ENCODE peak calls at places on chromosomes 2 and 18, in six cellular contexts. I, F, T, A, U and V are unnamed samples.

GRCh38 chr2:19676770-19677169 is 225.0 kb downstream of the TTC32 start:
- DNase-seq in A (no peak), T (no peak), U (no peak), F (no peak), I (no peak), V (no peak)

GRCh38 chr2:164560181-164560792 is 61.0 kb downstream of the GRB14 start:
- DNase-seq in T (no peak), U (peak), F (peak), I (no peak), A (no peak), V (peak)

GRCh38 chr2:234164499-234165409 is 114.3 kb downstream of the SPP2 start:
- DNase-seq in F (no peak), A (no peak), I (no peak), T (no peak), U (no peak), V (no peak)

GRCh38 chr2:195575879-195576391 is 81.1 kb upstream of the SLC39A10 start:
- DNase-seq in U (peak), I (no peak), T (no peak), A (no peak), F (peak), V (peak)

GRCh38 chr2:124985210-124985760 is 960.2 kb downstream of the CNTNAP5 start:
- DNase-seq in I (no peak), A (no peak), U (no peak), F (no peak), T (no peak), V (no peak)

GRCh38 chr2:60819155-60819862 is 62.1 kb upstream of the REL start:
- DNase-seq in I (no peak), U (no peak), T (peak), A (no peak), F (no peak), V (no peak)

GRCh38 chr2:239256297-239256696 is 144.5 kb downstream of the HDAC4 start:
- DNase-seq in F (no peak), U (no peak), I (no peak), A (no peak), T (no peak), V (no peak)

GRCh38 chr2:164839914-164840457 is 1.6 kb downstream of the COBLL1 start:
- DNase-seq in F (no peak), U (peak), A (no peak), T (no peak), I (no peak), V (peak)

GRCh38 chr2:74438248-74438647 is 3.5 kb downstream of the RTKN start:
- DNase-seq in U (no peak), T (no peak), F (no peak), A (no peak), I (no peak), V (no peak)

GRCh38 chr2:134683561-134684112 is 35.2 kb downstream of the TMEM163 start:
- DNase-seq in T (no peak), F (no peak), U (no peak), A (peak), I (no peak), V (peak)

GRCh38 chr2:144300632-144301031 is 219.3 kb downstream of the ZEB2 start:
- DNase-seq in U (no peak), T (no peak), I (no peak), F (no peak), A (no peak), V (no peak)

GRCh38 chr2:134576478-134576877 is 142.3 kb downstream of the TMEM163 start:
- DNase-seq in A (no peak), I (no peak), U (no peak), F (no peak), T (no peak), V (no peak)

GRCh38 chr2:239778861-239779591 is 246.1 kb downstream of the NDUFA10 start:
- DNase-seq in T (no peak), U (no peak), A (no peak), F (no peak), I (peak), V (no peak)

GRCh38 chr2:212005077-212005671 is 533.4 kb downstream of the ERBB4 start:
- DNase-seq in I (peak), A (no peak), U (peak), T (no peak), F (peak), V (peak)

GRCh38 chr2:27203741-27204140 is 8.1 kb upstream of the ATRAID start:
- DNase-seq in U (no peak), T (no peak), F (no peak), I (no peak), A (no peak), V (no peak)

GRCh38 chr2:138115664-138116063 is 151.4 kb downstream of the HNMT start:
- DNase-seq in F (no peak), U (no peak), A (no peak), T (no peak), I (no peak), V (peak)

GRCh38 chr18:40608220-40608619 is 1346.8 kb upstream of the PIK3C3 start:
- DNase-seq in I (no peak), A (no peak), F (peak), T (no peak), U (no peak), V (peak)

GRCh38 chr2:68693947-68694346 is 40.7 kb upstream of the ARHGAP25 start:
- DNase-seq in T (no peak), F (no peak), U (no peak), I (no peak), A (no peak), V (no peak)
- H3K4me3 ChIP-seq in T (no peak), F (no peak), U (no peak), I (no peak), A (no peak), V (no peak)

GRCh38 chr2:128237081-128237534 is 81.6 kb downstream of the HS6ST1 start:
- DNase-seq in F (peak), U (peak), T (peak), A (no peak), I (no peak), V (no peak)

GRCh38 chr2:128234613-128235012 is 84.1 kb downstream of the HS6ST1 start:
- DNase-seq in A (no peak), U (no peak), T (no peak), I (no peak), F (no peak), V (no peak)

GRCh38 chr2:128235581-128235980 is 83.1 kb downstream of the HS6ST1 start:
- DNase-seq in A (no peak), T (peak), U (no peak), F (no peak), I (no peak), V (no peak)

GRCh38 chr2:128237911-128238697 is 80.6 kb downstream of the HS6ST1 start:
- DNase-seq in A (no peak), U (no peak), F (no peak), T (peak), I (no peak), V (no peak)

GRCh38 chr2:128236491-128237035 is 82.1 kb downstream of the HS6ST1 start:
- DNase-seq in I (no peak), U (peak), F (peak), T (peak), A (peak), V (peak)
- H3K4me3 ChIP-seq in I (no peak), U (no peak), F (no peak), T (no peak), A (no peak), V (no peak)

GRCh38 chr18:74797577-74798151 is 200.0 kb downstream of the ZNF407 start:
- DNase-seq in F (no peak), T (no peak), U (no peak), A (no peak), I (no peak), V (no peak)

GRCh38 chr18:74793746-74794145 is 196.1 kb downstream of the ZNF407 start:
- DNase-seq in T (no peak), F (no peak), U (no peak), I (no peak), A (no peak), V (no peak)

GRCh38 chr18:74796928-74797576 is 199.4 kb downstream of the ZNF407 start:
- DNase-seq in I (no peak), F (peak), U (peak), A (peak), T (no peak), V (peak)

GRCh38 chr18:74791501-74792188 is 194.0 kb downstream of the ZNF407 start:
- DNase-seq in A (no peak), I (no peak), T (no peak), U (no peak), F (no peak), V (no peak)

GRCh38 chr18:74795766-74796165 is 198.1 kb downstream of the ZNF407 start:
- DNase-seq in U (no peak), I (no peak), T (no peak), F (no peak), A (no peak), V (no peak)
- H3K4me3 ChIP-seq in U (no peak), I (no peak), T (no peak), F (no peak), A (no peak), V (no peak)

GRCh38 chr2:86372641-86373502 is 35.4 kb upstream of the REEP1 start:
- DNase-seq in A (peak), F (peak), U (peak), I (no peak), T (no peak), V (peak)
- H3K4me3 ChIP-seq in A (no peak), F (no peak), U (no peak), I (no peak), T (no peak), V (no peak)

GRCh38 chr2:32363588-32363987 is 6.8 kb downstream of the BIRC6 start:
- DNase-seq in T (no peak), A (no peak), F (no peak), U (no peak), I (no peak), V (no peak)

GRCh38 chr2:32356735-32357544 is at the start of gene BIRC6:
- DNase-seq in A (peak), F (peak), I (peak), T (peak), U (peak), V (peak)

GRCh38 chr2:32357545-32358482 is 991 bp downstream of the BIRC6 start:
- DNase-seq in T (no peak), F (peak), A (peak), U (peak), I (peak), V (peak)

GRCh38 chr2:32355976-32356734 is 668 bp upstream of the BIRC6 start:
- DNase-seq in T (no peak), F (no peak), U (no peak), I (no peak), A (no peak), V (peak)

GRCh38 chr2:32360416-32360815 is 3.6 kb downstream of the BIRC6 start:
- DNase-seq in F (peak), I (no peak), U (peak), T (no peak), A (no peak), V (peak)
- H3K4me3 ChIP-seq in F (peak), I (no peak), U (no peak), T (no peak), A (no peak), V (no peak)

GRCh38 chr18:77098554-77099174 is 33.9 kb downstream of the MBP start:
- DNase-seq in I (no peak), U (no peak), F (peak), T (no peak), A (no peak), V (no peak)
- H3K4me3 ChIP-seq in I (no peak), U (no peak), F (no peak), T (peak), A (no peak), V (no peak)

GRCh38 chr18:77110400-77110799 is 22.2 kb downstream of the MBP start:
- DNase-seq in T (no peak), A (no peak), F (no peak), I (no peak), U (no peak), V (no peak)

GRCh38 chr18:77107218-77107815 is 25.3 kb downstream of the MBP start:
- DNase-seq in A (no peak), F (peak), I (no peak), T (peak), U (no peak), V (no peak)

GRCh38 chr18:77106331-77106730 is 26.3 kb downstream of the MBP start:
- DNase-seq in T (peak), A (no peak), F (peak), I (no peak), U (no peak), V (no peak)

GRCh38 chr18:77108821-77109692 is 23.5 kb downstream of the MBP start:
- DNase-seq in U (no peak), A (no peak), I (no peak), T (peak), F (no peak), V (no peak)

DNA sequence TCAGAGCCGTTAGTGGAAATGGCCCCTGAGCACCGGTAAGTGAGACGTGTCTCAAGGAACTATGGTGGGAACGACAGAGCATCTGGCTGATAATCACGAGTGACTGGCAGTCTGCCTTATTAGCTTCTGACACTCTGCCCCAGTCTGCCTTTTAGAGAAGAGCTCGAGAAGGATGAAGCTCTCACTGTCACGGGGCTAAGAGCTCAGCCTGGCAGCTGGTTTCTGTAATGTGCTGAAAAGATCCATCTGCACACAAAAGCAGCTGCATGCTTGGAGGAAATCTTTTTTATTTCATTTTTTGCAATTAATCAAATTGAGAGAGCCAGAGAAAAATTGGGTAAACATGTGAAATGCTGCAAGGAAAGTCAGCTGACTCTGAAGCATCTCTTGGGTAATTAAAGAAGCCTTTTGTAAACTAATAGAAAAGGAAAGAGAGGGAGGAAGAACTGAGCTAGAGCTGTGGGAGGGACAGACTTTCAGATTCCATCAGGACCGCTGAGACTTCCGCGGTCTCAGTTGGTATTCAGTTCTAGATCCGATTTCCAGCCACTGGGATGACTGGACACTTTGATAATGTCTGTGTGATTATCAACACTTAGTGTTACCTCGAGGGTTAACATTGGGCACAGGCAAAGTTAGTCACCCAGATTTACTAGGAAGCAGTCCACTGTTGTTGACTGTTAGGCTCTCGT is 24.4 kb downstream of the MBP start:
- DNase-seq in U (peak), A (peak), I (no peak), T (peak), F (peak), V (no peak)
- H3K4me3 ChIP-seq in U (peak), A (no peak), I (no peak), T (peak), F (peak), V (no peak)

GRCh38 chr2:222290691-222291484 is 7.9 kb downstream of the PAX3 start:
- DNase-seq in A (no peak), T (no peak), F (no peak), I (peak), U (no peak), V (no peak)

GRCh38 chr2:222292113-222292737 is 6.6 kb downstream of the PAX3 start:
- DNase-seq in U (no peak), T (no peak), A (no peak), F (no peak), I (no peak), V (no peak)

GRCh38 chr2:222291485-222291841 is 7.3 kb downstream of the PAX3 start:
- DNase-seq in T (no peak), A (no peak), F (no peak), U (no peak), I (no peak), V (no peak)

GRCh38 chr2:222293660-222294630 is 4.9 kb downstream of the PAX3 start:
- DNase-seq in U (no peak), A (no peak), T (no peak), I (no peak), F (no peak), V (no peak)

DNA sequence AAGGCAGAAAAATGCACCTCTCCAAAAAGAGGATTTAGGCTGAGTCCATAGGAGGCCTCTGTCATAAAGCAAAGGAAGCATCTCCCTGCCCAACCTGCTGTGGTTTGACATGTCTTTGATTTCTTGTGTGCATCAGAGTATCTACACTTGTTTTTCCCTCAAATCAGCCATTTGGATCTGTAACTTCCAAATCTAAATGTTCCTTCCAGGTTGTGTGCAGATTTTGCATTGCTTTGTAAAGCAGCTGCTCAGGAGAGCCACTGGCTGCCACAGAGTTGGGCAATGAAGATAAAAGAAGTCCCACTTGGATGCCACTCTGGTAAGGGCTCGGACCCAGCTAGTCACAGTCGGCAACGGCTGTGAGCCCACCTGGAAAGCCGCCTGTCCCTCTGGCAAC is 6.1 kb downstream of the PAX3 start:
- DNase-seq in I (no peak), F (no peak), U (no peak), T (no peak), A (no peak), V (no peak)
- H3K4me3 ChIP-seq in I (no peak), F (no peak), U (no peak), T (no peak), A (no peak), V (no peak)

GRCh38 chr2:218711550-218711929 is 905 bp downstream of the TTLL4 start:
- DNase-seq in I (no peak), A (no peak), F (peak), U (peak), T (no peak), V (peak)
- H3K4me3 ChIP-seq in I (peak), A (peak), F (peak), U (peak), T (peak), V (peak)

GRCh38 chr2:237472187-237472712 is 14.8 kb upstream of the MLPH start:
- DNase-seq in T (no peak), U (no peak), I (peak), F (no peak), A (no peak), V (no peak)

GRCh38 chr2:237472909-237473308 is 14.1 kb upstream of the MLPH start:
- DNase-seq in U (no peak), I (no peak), F (no peak), A (no peak), T (no peak), V (no peak)

GRCh38 chr2:237474931-237475703 is 11.9 kb upstream of the MLPH start:
- DNase-seq in T (peak), A (peak), U (peak), I (peak), F (peak), V (peak)

GRCh38 chr2:237474511-237474911 is 12.5 kb upstream of the MLPH start:
- DNase-seq in A (no peak), I (no peak), T (no peak), U (no peak), F (peak), V (no peak)

DNA sequence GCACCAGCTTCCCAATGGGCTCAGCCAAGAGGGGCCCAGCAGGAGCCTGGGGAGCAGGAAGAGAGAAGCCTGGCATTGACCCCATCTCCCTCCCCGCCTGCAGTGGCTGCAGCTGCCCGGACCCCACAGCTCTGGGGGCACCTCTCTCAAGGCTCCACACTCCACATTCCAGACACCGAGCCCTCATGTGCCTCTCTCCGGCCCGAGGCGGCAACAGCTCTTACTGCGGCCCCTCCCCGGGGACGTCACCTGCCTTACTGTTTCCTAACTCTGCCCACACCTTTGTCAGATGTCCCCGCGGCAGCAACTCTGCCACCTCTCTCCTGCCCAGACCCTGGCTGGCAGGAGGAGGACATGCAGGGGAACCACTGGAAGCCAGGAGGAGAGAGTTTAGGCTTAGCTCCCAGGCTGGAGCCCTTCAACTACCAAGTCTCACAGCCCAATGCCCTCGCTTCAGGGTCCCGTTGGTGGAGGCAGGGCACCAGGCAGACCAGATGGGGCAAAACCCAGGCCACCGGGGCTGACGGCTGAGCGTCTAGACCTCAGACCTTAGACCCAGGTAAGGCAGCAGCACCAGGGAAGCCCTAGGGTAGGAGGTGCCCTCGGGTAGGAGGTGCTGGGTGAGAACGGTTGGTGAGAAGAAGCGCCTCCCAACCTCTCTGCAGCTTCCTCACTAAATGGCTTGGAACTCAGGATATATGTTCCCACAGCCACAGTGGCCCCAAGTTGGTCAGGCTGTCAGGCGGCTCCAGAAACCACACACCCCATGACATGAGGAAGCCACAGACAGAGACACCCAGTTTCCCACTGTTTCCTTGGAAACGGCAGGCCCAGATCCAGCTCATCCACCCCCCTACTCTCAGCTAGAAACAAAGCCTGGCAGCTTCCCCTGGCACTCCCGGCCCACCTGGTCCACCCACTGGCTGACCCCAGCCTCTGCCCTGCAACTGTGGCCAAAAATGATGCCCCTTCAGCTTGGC is 13.3 kb upstream of the MLPH start:
- DNase-seq in A (peak), F (peak), U (peak), I (no peak), T (no peak), V (no peak)
- H3K4me3 ChIP-seq in A (no peak), F (no peak), U (no peak), I (no peak), T (no peak), V (no peak)